ENCODE peak calls at places on chromosomes 4 and X, in ten cellular contexts. One of them, this sample, is unnamed.

GRCh38 chr4:39319678-39320077 is 46.5 kb downstream of the RFC1 start:
- DNase-seq in CD4-positive, alpha-beta T cell: no peak
- DNase-seq in fibroblast of the aortic adventitia: peak
- DNase-seq in endodermal cell: no peak
- DNase-seq in fibroblast of mammary gland: peak
- DNase-seq in fibroblast of lung: peak
- DNase-seq in upper lobe of left lung: no peak
- DNase-seq in H1: no peak
- DNase-seq in body of pancreas: no peak
- DNase-seq in GM10248: no peak
- DNase-seq in this sample: no peak

GRCh38 chrX:154376768-154377167 is 2.3 kb upstream of the EMD start:
- DNase-seq in CD4-positive, alpha-beta T cell: no peak
- DNase-seq in fibroblast of the aortic adventitia: peak
- DNase-seq in endodermal cell: no peak
- DNase-seq in fibroblast of mammary gland: no peak
- DNase-seq in fibroblast of lung: no peak
- DNase-seq in upper lobe of left lung: no peak
- DNase-seq in H1: no peak
- DNase-seq in body of pancreas: no peak
- DNase-seq in GM10248: no peak
- DNase-seq in this sample: no peak

GRCh38 chr4:124177647-124178425 is 534.7 kb downstream of the ANKRD50 start:
- DNase-seq in CD4-positive, alpha-beta T cell: no peak
- DNase-seq in fibroblast of the aortic adventitia: peak
- DNase-seq in endodermal cell: no peak
- DNase-seq in fibroblast of mammary gland: peak
- DNase-seq in fibroblast of lung: peak
- DNase-seq in upper lobe of left lung: no peak
- DNase-seq in H1: no peak
- DNase-seq in body of pancreas: no peak
- DNase-seq in GM10248: no peak
- DNase-seq in this sample: no peak

GRCh38 chr4:78426972-78427371 is 124.6 kb upstream of the ANXA3 start:
- DNase-seq in CD4-positive, alpha-beta T cell: no peak
- DNase-seq in fibroblast of the aortic adventitia: no peak
- DNase-seq in endodermal cell: no peak
- DNase-seq in fibroblast of mammary gland: no peak
- DNase-seq in fibroblast of lung: no peak
- DNase-seq in upper lobe of left lung: no peak
- DNase-seq in H1: no peak
- DNase-seq in body of pancreas: no peak
- DNase-seq in GM10248: no peak
- DNase-seq in this sample: no peak

GRCh38 chrX:103831342-103831802 is 685 bp downstream of the RAB9B start:
- DNase-seq in CD4-positive, alpha-beta T cell: no peak
- DNase-seq in fibroblast of the aortic adventitia: peak
- DNase-seq in endodermal cell: no peak
- DNase-seq in fibroblast of mammary gland: no peak
- DNase-seq in fibroblast of lung: no peak
- DNase-seq in upper lobe of left lung: no peak
- DNase-seq in H1: no peak
- DNase-seq in body of pancreas: no peak
- DNase-seq in GM10248: no peak
- DNase-seq in this sample: no peak

GRCh38 chr4:119667802-119668201 is 39.2 kb upstream of the PDE5A start:
- DNase-seq in CD4-positive, alpha-beta T cell: no peak
- DNase-seq in fibroblast of the aortic adventitia: no peak
- DNase-seq in endodermal cell: no peak
- DNase-seq in fibroblast of mammary gland: no peak
- DNase-seq in fibroblast of lung: no peak
- DNase-seq in upper lobe of left lung: no peak
- DNase-seq in H1: no peak
- DNase-seq in body of pancreas: no peak
- DNase-seq in GM10248: no peak
- DNase-seq in this sample: no peak

GRCh38 chr4:169984203-169984602 is 42.0 kb downstream of the MFAP3L start:
- DNase-seq in CD4-positive, alpha-beta T cell: no peak
- DNase-seq in fibroblast of the aortic adventitia: no peak
- DNase-seq in endodermal cell: no peak
- DNase-seq in fibroblast of mammary gland: no peak
- DNase-seq in fibroblast of lung: no peak
- DNase-seq in upper lobe of left lung: no peak
- DNase-seq in H1: no peak
- DNase-seq in body of pancreas: no peak
- DNase-seq in GM10248: no peak
- DNase-seq in this sample: no peak

GRCh38 chrX:21479695-21480280 is 105.6 kb downstream of the CNKSR2 start:
- DNase-seq in CD4-positive, alpha-beta T cell: peak
- DNase-seq in fibroblast of the aortic adventitia: peak
- DNase-seq in endodermal cell: peak
- DNase-seq in fibroblast of mammary gland: peak
- DNase-seq in fibroblast of lung: peak
- DNase-seq in upper lobe of left lung: no peak
- DNase-seq in H1: no peak
- DNase-seq in body of pancreas: no peak
- DNase-seq in GM10248: peak
- DNase-seq in this sample: no peak

GRCh38 chr4:24922416-24922815 is 9.6 kb upstream of the CCDC149 start:
- DNase-seq in CD4-positive, alpha-beta T cell: no peak
- DNase-seq in fibroblast of the aortic adventitia: peak
- DNase-seq in endodermal cell: no peak
- DNase-seq in fibroblast of mammary gland: no peak
- DNase-seq in fibroblast of lung: peak
- DNase-seq in upper lobe of left lung: no peak
- DNase-seq in H1: no peak
- DNase-seq in body of pancreas: no peak
- DNase-seq in GM10248: no peak
- DNase-seq in this sample: no peak

GRCh38 chr4:8410641-8411271 is 29.8 kb downstream of the ACOX3 start:
- DNase-seq in CD4-positive, alpha-beta T cell: no peak
- DNase-seq in fibroblast of the aortic adventitia: peak
- DNase-seq in endodermal cell: peak
- DNase-seq in fibroblast of mammary gland: peak
- DNase-seq in fibroblast of lung: peak
- DNase-seq in upper lobe of left lung: peak
- DNase-seq in H1: peak
- DNase-seq in body of pancreas: no peak
- DNase-seq in GM10248: no peak
- DNase-seq in this sample: no peak

GRCh38 chr4:183147191-183147590 is 48.1 kb downstream of the WWC2 start:
- DNase-seq in CD4-positive, alpha-beta T cell: no peak
- DNase-seq in fibroblast of the aortic adventitia: no peak
- DNase-seq in endodermal cell: no peak
- DNase-seq in fibroblast of mammary gland: no peak
- DNase-seq in fibroblast of lung: peak
- DNase-seq in upper lobe of left lung: no peak
- DNase-seq in H1: no peak
- DNase-seq in body of pancreas: no peak
- DNase-seq in GM10248: no peak
- DNase-seq in this sample: no peak

GRCh38 chr4:71304289-71304850 is 34.5 kb upstream of the SLC4A4 start:
- DNase-seq in CD4-positive, alpha-beta T cell: no peak
- DNase-seq in fibroblast of the aortic adventitia: no peak
- DNase-seq in endodermal cell: no peak
- DNase-seq in fibroblast of mammary gland: no peak
- DNase-seq in fibroblast of lung: peak
- DNase-seq in upper lobe of left lung: no peak
- DNase-seq in H1: no peak
- DNase-seq in body of pancreas: peak
- DNase-seq in GM10248: no peak
- DNase-seq in this sample: no peak

GRCh38 chr4:176432811-176433540 is 113.2 kb downstream of the SPCS3 start:
- DNase-seq in CD4-positive, alpha-beta T cell: no peak
- DNase-seq in fibroblast of the aortic adventitia: peak
- DNase-seq in endodermal cell: no peak
- DNase-seq in fibroblast of mammary gland: no peak
- DNase-seq in fibroblast of lung: peak
- DNase-seq in upper lobe of left lung: no peak
- DNase-seq in H1: no peak
- DNase-seq in body of pancreas: no peak
- DNase-seq in GM10248: no peak
- DNase-seq in this sample: no peak

GRCh38 chrX:48492293-48492910 is 16.4 kb upstream of the PORCN start:
- DNase-seq in CD4-positive, alpha-beta T cell: no peak
- DNase-seq in fibroblast of the aortic adventitia: no peak
- DNase-seq in endodermal cell: no peak
- DNase-seq in fibroblast of mammary gland: peak
- DNase-seq in fibroblast of lung: no peak
- DNase-seq in upper lobe of left lung: no peak
- DNase-seq in H1: no peak
- DNase-seq in body of pancreas: no peak
- DNase-seq in GM10248: no peak
- DNase-seq in this sample: no peak

GRCh38 chrX:48496660-48497059 is 12.1 kb upstream of the PORCN start:
- DNase-seq in CD4-positive, alpha-beta T cell: no peak
- DNase-seq in fibroblast of the aortic adventitia: no peak
- DNase-seq in endodermal cell: no peak
- DNase-seq in fibroblast of mammary gland: peak
- DNase-seq in fibroblast of lung: no peak
- DNase-seq in upper lobe of left lung: no peak
- DNase-seq in H1: no peak
- DNase-seq in body of pancreas: no peak
- DNase-seq in GM10248: no peak
- DNase-seq in this sample: no peak

GRCh38 chrX:48490661-48491060 is 14.7 kb downstream of the FTSJ1 start:
- DNase-seq in CD4-positive, alpha-beta T cell: no peak
- DNase-seq in fibroblast of the aortic adventitia: no peak
- DNase-seq in endodermal cell: no peak
- DNase-seq in fibroblast of mammary gland: peak
- DNase-seq in fibroblast of lung: peak
- DNase-seq in upper lobe of left lung: no peak
- DNase-seq in H1: no peak
- DNase-seq in body of pancreas: no peak
- DNase-seq in GM10248: no peak
- DNase-seq in this sample: no peak

GRCh38 chrX:48491809-48492208 is 15.8 kb downstream of the FTSJ1 start:
- DNase-seq in CD4-positive, alpha-beta T cell: no peak
- DNase-seq in fibroblast of the aortic adventitia: no peak
- DNase-seq in endodermal cell: no peak
- DNase-seq in fibroblast of mammary gland: no peak
- DNase-seq in fibroblast of lung: no peak
- DNase-seq in upper lobe of left lung: no peak
- DNase-seq in H1: no peak
- DNase-seq in body of pancreas: no peak
- DNase-seq in GM10248: no peak
- DNase-seq in this sample: no peak

GRCh38 chrX:48493890-48494364 is 14.9 kb upstream of the PORCN start:
- DNase-seq in CD4-positive, alpha-beta T cell: no peak
- DNase-seq in fibroblast of the aortic adventitia: peak
- DNase-seq in endodermal cell: peak
- DNase-seq in fibroblast of mammary gland: peak
- DNase-seq in fibroblast of lung: peak
- DNase-seq in upper lobe of left lung: no peak
- DNase-seq in H1: peak
- DNase-seq in body of pancreas: peak
- DNase-seq in GM10248: no peak
- DNase-seq in this sample: no peak
- TF ChIP-seq CTCF in CD4-positive, alpha-beta T cell: no peak
- TF ChIP-seq CTCF in fibroblast of the aortic adventitia: peak
- TF ChIP-seq CTCF in endodermal cell: peak
- TF ChIP-seq CTCF in fibroblast of mammary gland: peak
- TF ChIP-seq CTCF in fibroblast of lung: peak
- TF ChIP-seq CTCF in upper lobe of left lung: no peak
- TF ChIP-seq CTCF in H1: no peak
- TF ChIP-seq CTCF in body of pancreas: peak
- TF ChIP-seq CTCF in GM10248: peak
- TF ChIP-seq CTCF in this sample: peak

DNA sequence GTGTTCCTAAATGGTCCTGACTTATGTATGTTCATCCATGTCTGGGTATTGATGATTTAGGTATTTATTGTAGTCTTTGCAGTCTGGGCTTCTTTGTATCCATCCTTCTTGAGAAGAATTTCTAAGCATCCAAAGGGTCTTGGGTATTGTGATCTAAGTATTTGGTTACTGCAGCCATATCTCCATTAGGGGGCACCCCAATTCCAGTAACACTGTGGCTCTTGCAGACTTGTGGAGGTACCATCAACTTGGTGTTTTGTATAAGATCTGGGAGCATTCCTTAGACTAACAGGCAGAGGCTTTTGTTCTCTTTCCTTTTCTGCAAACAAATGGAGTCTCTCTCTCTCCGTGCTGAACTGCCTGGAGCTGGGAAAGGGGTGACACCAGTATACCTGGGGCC is 113.7 kb upstream of the NEXMIF start:
- DNase-seq in CD4-positive, alpha-beta T cell: no peak
- DNase-seq in fibroblast of the aortic adventitia: peak
- DNase-seq in endodermal cell: peak
- DNase-seq in fibroblast of mammary gland: peak
- DNase-seq in fibroblast of lung: peak
- DNase-seq in upper lobe of left lung: no peak
- DNase-seq in H1: no peak
- DNase-seq in body of pancreas: no peak
- DNase-seq in GM10248: no peak
- DNase-seq in this sample: no peak
- TF ChIP-seq CTCF in CD4-positive, alpha-beta T cell: no peak
- TF ChIP-seq CTCF in fibroblast of the aortic adventitia: peak
- TF ChIP-seq CTCF in endodermal cell: peak
- TF ChIP-seq CTCF in fibroblast of mammary gland: peak
- TF ChIP-seq CTCF in fibroblast of lung: peak
- TF ChIP-seq CTCF in upper lobe of left lung: no peak
- TF ChIP-seq CTCF in H1: no peak
- TF ChIP-seq CTCF in body of pancreas: no peak
- TF ChIP-seq CTCF in GM10248: peak
- TF ChIP-seq CTCF in this sample: peak

GRCh38 chr4:74042681-74043080 is 4.2 kb upstream of the CXCL3 start:
- DNase-seq in CD4-positive, alpha-beta T cell: no peak
- DNase-seq in fibroblast of the aortic adventitia: no peak
- DNase-seq in endodermal cell: peak
- DNase-seq in fibroblast of mammary gland: no peak
- DNase-seq in fibroblast of lung: no peak
- DNase-seq in upper lobe of left lung: no peak
- DNase-seq in H1: no peak
- DNase-seq in body of pancreas: peak
- DNase-seq in GM10248: no peak
- DNase-seq in this sample: no peak
- TF ChIP-seq CTCF in CD4-positive, alpha-beta T cell: no peak
- TF ChIP-seq CTCF in fibroblast of the aortic adventitia: no peak
- TF ChIP-seq CTCF in endodermal cell: peak
- TF ChIP-seq CTCF in fibroblast of mammary gland: no peak
- TF ChIP-seq CTCF in fibroblast of lung: no peak
- TF ChIP-seq CTCF in upper lobe of left lung: no peak
- TF ChIP-seq CTCF in H1: peak
- TF ChIP-seq CTCF in body of pancreas: no peak
- TF ChIP-seq CTCF in GM10248: no peak
- TF ChIP-seq CTCF in this sample: no peak

GRCh38 chr4:177671845-177672244 is 229.6 kb upstream of the AGA start:
- DNase-seq in CD4-positive, alpha-beta T cell: no peak
- DNase-seq in fibroblast of the aortic adventitia: no peak
- DNase-seq in endodermal cell: no peak
- DNase-seq in fibroblast of mammary gland: no peak
- DNase-seq in fibroblast of lung: no peak
- DNase-seq in upper lobe of left lung: no peak
- DNase-seq in H1: no peak
- DNase-seq in body of pancreas: no peak
- DNase-seq in GM10248: no peak
- DNase-seq in this sample: no peak

GRCh38 chr4:177671387-177671786 is 229.2 kb upstream of the AGA start:
- DNase-seq in CD4-positive, alpha-beta T cell: no peak
- DNase-seq in fibroblast of the aortic adventitia: no peak
- DNase-seq in endodermal cell: no peak
- DNase-seq in fibroblast of mammary gland: no peak
- DNase-seq in fibroblast of lung: no peak
- DNase-seq in upper lobe of left lung: no peak
- DNase-seq in H1: no peak
- DNase-seq in body of pancreas: no peak
- DNase-seq in GM10248: no peak
- DNase-seq in this sample: no peak

GRCh38 chr4:177667687-177668086 is 225.4 kb upstream of the AGA start:
- DNase-seq in CD4-positive, alpha-beta T cell: no peak
- DNase-seq in fibroblast of the aortic adventitia: no peak
- DNase-seq in endodermal cell: no peak
- DNase-seq in fibroblast of mammary gland: no peak
- DNase-seq in fibroblast of lung: no peak
- DNase-seq in upper lobe of left lung: no peak
- DNase-seq in H1: no peak
- DNase-seq in body of pancreas: no peak
- DNase-seq in GM10248: no peak
- DNase-seq in this sample: no peak
- TF ChIP-seq CTCF in CD4-positive, alpha-beta T cell: no peak
- TF ChIP-seq CTCF in fibroblast of the aortic adventitia: no peak
- TF ChIP-seq CTCF in endodermal cell: peak
- TF ChIP-seq CTCF in fibroblast of mammary gland: peak
- TF ChIP-seq CTCF in fibroblast of lung: no peak
- TF ChIP-seq CTCF in upper lobe of left lung: no peak
- TF ChIP-seq CTCF in H1: peak
- TF ChIP-seq CTCF in body of pancreas: no peak
- TF ChIP-seq CTCF in GM10248: no peak
- TF ChIP-seq CTCF in this sample: peak